ENCODE peak calls at places on chromosomes 3 and 15, in seven cellular contexts. F, Q, A, B, Y, U and P are unnamed samples.

GRCh38 chr15:52143862-52144261 is 31.3 kb upstream of the BCL2L10 start:
- DNase-seq in F (no peak), Q (no peak), A (peak; percentile 97), B (peak; percentile 35), Y (peak; percentile 81), U (no peak), P (peak; percentile 88)

GRCh38 chr15:77019476-77020331 is 24.8 kb downstream of the PSTPIP1 start:
- DNase-seq in F (no peak), Q (no peak), A (peak; percentile 39), B (peak; percentile 35), Y (peak; percentile 60), U (no peak), P (peak; percentile 30)

GRCh38 chr3:59246719-59247401 is 197.0 kb upstream of the CFAP20DC start:
- DNase-seq in F (no peak), Q (no peak), A (no peak), B (no peak), Y (peak; percentile 41), U (no peak), P (peak; percentile 45)

GRCh38 chr15:57079446-57079845 is 161.0 kb downstream of the TCF12 start:
- DNase-seq in F (peak; percentile 35), Q (no peak), A (no peak), B (no peak), Y (no peak), U (peak; percentile 21), P (peak; percentile 42)

GRCh38 chr3:5554245-5554747 is 366.8 kb downstream of the EDEM1 start:
- DNase-seq in F (no peak), Q (no peak), A (no peak), B (no peak), Y (no peak), U (no peak), P (no peak)

GRCh38 chr3:53097887-53098286 is 32.3 kb downstream of the RFT1 start:
- DNase-seq in F (no peak), Q (no peak), A (no peak), B (no peak), Y (no peak), U (no peak), P (no peak)

GRCh38 chr15:31004220-31004733 is 12.8 kb upstream of the MTMR10 start:
- DNase-seq in F (peak; percentile 88), Q (no peak), A (no peak), B (no peak), Y (no peak), U (peak; percentile 55), P (no peak)

GRCh38 chr15:101440846-101441590 is 48.5 kb downstream of the PCSK6 start:
- DNase-seq in F (no peak), Q (no peak), A (peak; percentile 10), B (no peak), Y (no peak), U (no peak), P (no peak)

GRCh38 chr3:186099178-186099577 is 9.7 kb downstream of the ETV5 start:
- DNase-seq in F (peak; percentile 47), Q (no peak), A (peak; percentile 79), B (peak; percentile 50), Y (peak; percentile 82), U (no peak), P (peak; percentile 55)

GRCh38 chr3:29286841-29287240 is 6.0 kb downstream of the RBMS3 start:
- DNase-seq in F (peak; percentile 7), Q (no peak), A (peak; percentile 74), B (peak; percentile 49), Y (peak; percentile 82), U (no peak), P (peak; percentile 32)

GRCh38 chr3:10185804-10186762 is 21.4 kb downstream of the IRAK2 start:
- DNase-seq in F (no peak), Q (no peak), A (no peak), B (no peak), Y (peak; percentile 16), U (no peak), P (peak; percentile 74)

GRCh38 chr15:38477637-38478036 is 23.7 kb downstream of the FAM98B start:
- DNase-seq in F (no peak), Q (no peak), A (no peak), B (no peak), Y (peak; percentile 21), U (no peak), P (peak; percentile 24)

GRCh38 chr3:40422861-40423260 is 34.3 kb upstream of the RPL14 start:
- DNase-seq in F (no peak), Q (no peak), A (no peak), B (no peak), Y (no peak), U (no peak), P (no peak)

GRCh38 chr15:50685191-50685975 is 1.2 kb downstream of the TRPM7 start:
- DNase-seq in F (peak; percentile 13), Q (no peak), A (peak; percentile 39), B (peak; percentile 13), Y (peak; percentile 32), U (no peak), P (no peak)

GRCh38 chr3:145089337-145089736 is 1071.6 kb downstream of the PLOD2 start:
- DNase-seq in F (no peak), Q (no peak), A (no peak), B (no peak), Y (no peak), U (no peak), P (no peak)

GRCh38 chr15:100158368-100158767 is 183.4 kb downstream of the ADAMTS17 start:
- DNase-seq in F (no peak), Q (no peak), A (no peak), B (no peak), Y (no peak), U (peak; percentile 41), P (no peak)

GRCh38 chr15:100152463-100152862 is 189.3 kb downstream of the ADAMTS17 start:
- DNase-seq in F (no peak), Q (no peak), A (no peak), B (no peak), Y (no peak), U (no peak), P (no peak)

GRCh38 chr15:100154338-100154737 is 187.4 kb downstream of the ADAMTS17 start:
- DNase-seq in F (no peak), Q (no peak), A (no peak), B (no peak), Y (no peak), U (no peak), P (no peak)

GRCh38 chr15:100159436-100159835 is 182.3 kb downstream of the ADAMTS17 start:
- DNase-seq in F (no peak), Q (no peak), A (no peak), B (no peak), Y (no peak), U (no peak), P (peak; percentile 29)

DNA sequence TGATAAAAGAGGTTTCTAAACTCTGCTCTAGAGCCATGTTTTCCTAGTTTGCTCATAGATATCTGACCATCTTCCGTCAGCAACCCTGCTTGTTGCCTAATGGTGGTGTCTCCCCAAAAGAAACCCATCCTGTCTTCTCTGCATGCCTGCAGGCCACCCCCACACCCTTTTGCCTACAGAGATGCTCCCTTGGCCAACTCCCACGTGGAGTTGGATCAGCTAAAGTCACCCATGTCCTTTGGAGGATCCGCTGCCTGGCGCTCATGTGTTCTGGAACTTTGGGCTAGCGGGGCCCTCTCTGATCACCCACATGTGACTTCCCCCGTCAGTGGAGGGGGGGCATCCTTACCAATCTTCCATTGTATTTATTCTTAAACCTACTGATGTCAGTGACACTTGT is 185.6 kb downstream of the ADAMTS17 start:
- DNase-seq in F (no peak), Q (no peak), A (no peak), B (no peak), Y (no peak), U (no peak), P (no peak)
- H3K27ac ChIP-seq in F (no peak overlapping the region), Q (no peak overlapping the region), A (no peak overlapping the region), B (no peak overlapping the region), Y (no peak overlapping the region), U (no peak overlapping the region), P (no peak overlapping the region)

DNA sequence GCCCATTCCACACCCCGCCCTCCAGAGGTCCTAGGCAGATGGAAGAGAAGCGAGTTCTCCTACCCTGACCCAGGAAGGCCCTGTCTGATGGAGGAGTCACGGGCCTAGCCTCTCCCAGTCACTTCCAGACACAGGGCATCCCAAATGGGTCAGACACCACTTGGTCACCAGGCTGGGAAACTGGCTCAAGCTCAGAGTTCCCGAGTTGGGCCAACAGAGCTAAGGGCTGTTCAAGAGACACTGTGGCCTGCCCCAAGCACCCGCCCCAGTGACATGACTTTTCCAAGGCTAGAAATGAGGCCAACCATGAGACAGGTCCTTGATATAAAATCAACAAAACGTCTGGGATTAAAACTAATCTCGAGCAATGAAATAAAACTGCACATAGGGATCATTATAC is 113.8 kb downstream of the IQSEC1 start:
- DNase-seq in F (no peak), Q (no peak), A (no peak), B (no peak), Y (no peak), U (no peak), P (no peak)
- H4K20me1 ChIP-seq in F (no peaks in the 10 kb centered on the region), Q (no peaks in the 10 kb centered on the region), A (no peaks in the 10 kb centered on the region), B (no peaks in the 10 kb centered on the region), Y (peaks cover 87% of the 10 kb centered on the region), U (peaks cover 98% of the 10 kb centered on the region), P (peaks cover 99% of the 10 kb centered on the region)

GRCh38 chr3:26191556-26191955 is 401.7 kb downstream of the OXSM start:
- DNase-seq in F (no peak), Q (no peak), A (no peak), B (no peak), Y (no peak), U (no peak), P (no peak)
- H3K27ac ChIP-seq in F (no peak overlapping the region), Q (no peak overlapping the region), A (no peak overlapping the region), B (no peak overlapping the region), Y (no peak overlapping the region), U (no peak overlapping the region), P (no peak overlapping the region)

GRCh38 chr3:42123012-42123581 is 31.9 kb downstream of the TRAK1 start:
- DNase-seq in F (no peak), Q (no peak), A (peak; percentile 57), B (peak; percentile 74), Y (peak; percentile 55), U (no peak), P (no peak)

GRCh38 chr3:42122261-42123011 is 31.3 kb downstream of the TRAK1 start:
- DNase-seq in F (no peak), Q (no peak), A (peak; percentile 63), B (peak; percentile 68), Y (no peak), U (no peak), P (no peak)

GRCh38 chr3:42119558-42120355 is 28.6 kb downstream of the TRAK1 start:
- DNase-seq in F (peak; percentile 95), Q (no peak), A (peak; percentile 2), B (no peak), Y (no peak), U (no peak), P (peak; percentile 38)

GRCh38 chr3:42118762-42119361 is 27.7 kb downstream of the TRAK1 start:
- DNase-seq in F (peak; percentile 75), Q (peak; percentile 47), A (peak; percentile 42), B (peak; percentile 66), Y (peak; percentile 49), U (peak; percentile 43), P (no peak)

DNA sequence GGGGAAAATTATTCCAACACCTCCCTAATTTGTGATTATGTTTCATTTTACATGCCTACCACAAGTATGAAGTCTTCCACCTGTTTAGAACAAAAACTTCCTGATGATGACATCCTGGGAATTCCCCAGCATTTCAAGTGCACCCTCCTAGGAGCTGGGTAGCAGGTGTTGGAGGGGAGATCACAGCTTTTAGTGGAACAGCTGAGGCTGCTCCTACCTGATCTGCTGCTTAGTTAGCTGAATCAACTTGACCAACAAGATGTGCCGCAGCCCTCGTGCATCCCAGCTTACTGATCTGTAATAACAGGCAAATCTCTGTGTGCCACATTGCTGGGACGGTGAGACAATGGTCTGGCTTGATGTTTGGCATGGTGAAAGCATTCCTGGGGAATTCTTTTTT is 29.7 kb downstream of the TRAK1 start:
- DNase-seq in F (peak; percentile 25), Q (no peak), A (no peak), B (peak; percentile 82), Y (peak; percentile 33), U (no peak), P (no peak)
- H4K20me1 ChIP-seq in F (no peaks in the 10 kb centered on the region), Q (no peaks in the 10 kb centered on the region), A (peaks cover 6% of the 10 kb centered on the region), B (no peaks in the 10 kb centered on the region), Y (peaks cover 30% of the 10 kb centered on the region), U (peaks cover 10% of the 10 kb centered on the region), P (peaks cover 49% of the 10 kb centered on the region)